ENCODE peak calls at places on chromosomes 11 and 22, in seven cellular contexts. P is A549; T is fibroblast of mammary gland; E is GM12865; X is CD4-positive, alpha-beta T cell; D is heart right ventricle; C is IMR-90. O is an unnamed sample.

GRCh38 chr11:68009391-68010000 is 631 bp upstream of the ALDH3B1 start:
- DNase-seq in P (no peak), T (peak), E (peak), X (no peak), D (no peak), C (peak), O (no peak)

GRCh38 chr11:46038529-46038928 is 82.7 kb downstream of the PHF21A start:
- DNase-seq in P (no peak), T (no peak), E (peak), X (no peak), D (no peak), C (no peak), O (no peak)

GRCh38 chr22:41910599-41911291 is 4.1 kb downstream of the SHISA8 start:
- DNase-seq in P (no peak), T (peak), E (no peak), X (peak), D (peak), C (no peak), O (no peak)

GRCh38 chr11:126268361-126268707 is 361 bp downstream of the SRPRA start:
- DNase-seq in P (peak), T (no peak), E (no peak), X (no peak), D (no peak), C (no peak), O (no peak)

GRCh38 chr11:31022080-31022479 is 347.5 kb downstream of the DCDC1 start:
- DNase-seq in P (no peak), T (no peak), E (no peak), X (no peak), D (no peak), C (no peak), O (no peak)

GRCh38 chr11:61174275-61174674 is 13.0 kb upstream of the VPS37C start:
- DNase-seq in P (no peak), T (no peak), E (no peak), X (no peak), D (no peak), C (no peak), O (no peak)

GRCh38 chr11:45021001-45021400 is 70.3 kb upstream of the TP53I11 start:
- DNase-seq in P (no peak), T (no peak), E (no peak), X (no peak), D (no peak), C (no peak), O (no peak)

GRCh38 chr11:58177409-58178054 is 11.3 kb upstream of the OR9Q2 start:
- DNase-seq in P (no peak), T (no peak), E (no peak), X (no peak), D (no peak), C (no peak), O (no peak)

GRCh38 chr22:24325105-24325757 is 54.6 kb downstream of the SPECC1L start:
- DNase-seq in P (peak), T (peak), E (peak), X (no peak), D (no peak), C (peak), O (peak)

GRCh38 chr11:16000065-16000464 is 356.3 kb downstream of the SOX6 start:
- DNase-seq in P (no peak), T (peak), E (no peak), X (no peak), D (no peak), C (peak), O (no peak)

GRCh38 chr11:86577663-86578636 is 94.5 kb downstream of the ME3 start:
- DNase-seq in P (peak), T (peak), E (no peak), X (no peak), D (peak), C (peak), O (no peak)

GRCh38 chr22:46262449-46263207 is 515 bp downstream of the PKDREJ start:
- DNase-seq in P (no peak), T (peak), E (no peak), X (no peak), D (peak), C (peak), O (no peak)

GRCh38 chr11:122559734-122560382 is 95.7 kb upstream of the UBASH3B start:
- DNase-seq in P (peak), T (peak), E (peak), X (no peak), D (no peak), C (peak), O (no peak)

GRCh38 chr11:1074244-1075221 is at the start of gene MUC2:
- DNase-seq in P (no peak), T (no peak), E (no peak), X (no peak), D (peak), C (no peak), O (no peak)

GRCh38 chr22:44136112-44136511 is 44.6 kb upstream of the PARVG start:
- DNase-seq in P (no peak), T (no peak), E (no peak), X (no peak), D (no peak), C (no peak), O (no peak)

GRCh38 chr11:79950172-79950571 is 509.3 kb upstream of the TENM4 start:
- DNase-seq in P (no peak), T (no peak), E (no peak), X (no peak), D (no peak), C (no peak), O (no peak)

GRCh38 chr11:74739546-74740270 is 8.5 kb upstream of the CHRDL2 start:
- DNase-seq in P (peak), T (peak), E (peak), X (peak), D (no peak), C (peak), O (peak)

GRCh38 chr22:32528316-32528715 is 53.7 kb downstream of the FBXO7 start:
- DNase-seq in P (no peak), T (no peak), E (no peak), X (no peak), D (no peak), C (no peak), O (no peak)

GRCh38 chr11:75492181-75492820 is 33.4 kb downstream of the GDPD5 start:
- DNase-seq in P (no peak), T (no peak), E (peak), X (peak), D (no peak), C (peak), O (peak)

GRCh38 chr11:1733009-1733715 is 17.2 kb downstream of the IFITM10 start:
- DNase-seq in P (no peak), T (no peak), E (no peak), X (no peak), D (no peak), C (no peak), O (no peak)

GRCh38 chr22:47626428-47627390 is 864.3 kb downstream of the TBC1D22A start:
- DNase-seq in P (no peak), T (no peak), E (no peak), X (no peak), D (no peak), C (no peak), O (no peak)

GRCh38 chr11:1693327-1694063 is 3.5 kb upstream of the KRTAP5-6 start:
- DNase-seq in P (peak), T (peak), E (peak), X (peak), D (peak), C (peak), O (peak)

GRCh38 chr11:16817321-16817720 is 78.9 kb downstream of the C11orf58 start:
- DNase-seq in P (no peak), T (no peak), E (no peak), X (no peak), D (no peak), C (no peak), O (no peak)

GRCh38 chr11:70343631-70344030 is 54.7 kb upstream of the CTTN start:
- DNase-seq in P (no peak), T (no peak), E (no peak), X (no peak), D (no peak), C (no peak), O (no peak)

GRCh38 chr22:26734339-26735018 is 77.1 kb downstream of the MIAT start:
- DNase-seq in P (no peak), T (no peak), E (no peak), X (no peak), D (no peak), C (no peak), O (no peak)

GRCh38 chr11:63904743-63905142 is 12.2 kb downstream of the RCOR2 start:
- DNase-seq in P (no peak), T (no peak), E (no peak), X (no peak), D (no peak), C (no peak), O (no peak)

GRCh38 chr11:126233391-126233790 is 21.8 kb downstream of the FAM118B start:
- DNase-seq in P (no peak), T (peak), E (no peak), X (no peak), D (no peak), C (peak), O (no peak)

GRCh38 chr22:39363751-39364484 is 14.1 kb downstream of the SYNGR1 start:
- DNase-seq in P (no peak), T (no peak), E (no peak), X (no peak), D (no peak), C (no peak), O (no peak)

GRCh38 chr22:39967103-39967829 is 7.1 kb downstream of the TMA7B start:
- DNase-seq in P (no peak), T (peak), E (no peak), X (no peak), D (no peak), C (peak), O (no peak)

GRCh38 chr11:118913411-118914125 is 12.2 kb downstream of the BCL9L start:
- DNase-seq in P (no peak), T (no peak), E (no peak), X (peak), D (no peak), C (no peak), O (no peak)

GRCh38 chr11:68052137-68052873 is 13.5 kb downstream of the TCIRG1 start:
- DNase-seq in P (no peak), T (no peak), E (no peak), X (no peak), D (no peak), C (no peak), O (peak)

GRCh38 chr22:39238966-39239510 is 5.7 kb downstream of the PDGFB start:
- DNase-seq in P (no peak), T (no peak), E (no peak), X (no peak), D (no peak), C (no peak), O (no peak)

DNA sequence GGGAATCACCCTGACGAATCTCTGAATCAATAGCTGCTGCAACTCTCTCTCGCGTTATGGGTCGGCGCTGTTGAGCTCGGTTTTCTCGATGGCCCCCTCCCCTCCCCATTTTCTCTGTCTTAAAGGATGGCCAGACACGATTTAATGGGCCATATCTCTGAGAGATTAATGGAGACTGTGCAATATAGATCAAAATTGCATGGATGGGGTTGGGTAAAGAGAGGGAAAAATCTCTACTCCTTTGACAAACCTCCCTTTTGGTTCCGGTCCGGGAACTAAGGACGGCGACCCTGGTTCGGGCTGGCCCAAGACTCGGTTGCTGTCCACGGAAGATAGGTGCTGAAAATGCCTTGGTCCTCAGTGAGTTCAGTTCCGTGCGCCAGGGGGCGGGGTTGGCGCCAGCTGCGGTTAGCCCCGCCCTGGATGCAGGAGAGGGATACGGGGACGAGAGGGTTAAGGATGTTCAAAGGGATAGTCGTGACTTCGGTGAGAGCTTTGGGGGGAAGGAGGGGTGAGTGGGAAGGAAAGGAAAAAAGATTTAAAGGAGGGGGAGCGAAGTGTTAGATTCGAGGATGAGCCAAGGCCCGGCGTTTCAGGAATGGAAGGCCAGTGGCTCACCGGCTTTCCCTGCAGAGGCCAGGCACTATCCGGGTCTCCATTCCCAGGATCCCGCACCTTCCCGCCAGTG is 103.6 kb upstream of the HSD17B12 start:
- DNase-seq in P (peak), T (peak), E (peak), X (no peak), D (peak), C (peak), O (peak)
- TF ChIP-seq CTCF in P (no peak), T (peak), E (peak), X (no peak), D (peak), C (peak), O (peak)

GRCh38 chr22:30292069-30292970 is 3.0 kb upstream of the CASTOR1 start:
- DNase-seq in P (no peak), T (no peak), E (no peak), X (no peak), D (no peak), C (no peak), O (no peak)
- TF ChIP-seq CTCF in P (no peak), T (no peak), E (no peak), X (no peak), D (no peak), C (no peak), O (no peak)

GRCh38 chr11:34585870-34586654 is 34.8 kb upstream of the EHF start:
- DNase-seq in P (peak), T (peak), E (peak), X (no peak), D (no peak), C (peak), O (peak)
- TF ChIP-seq CTCF in P (peak), T (peak), E (peak), X (peak), D (peak), C (peak), O (peak)

GRCh38 chr11:12961615-12962014 is 47.5 kb upstream of the RASSF10 start:
- DNase-seq in P (no peak), T (peak), E (no peak), X (no peak), D (no peak), C (peak), O (no peak)
- TF ChIP-seq CTCF in P (peak), T (peak), E (no peak), X (no peak), D (no peak), C (peak), O (no peak)

GRCh38 chr11:72613450-72613849 is 60.8 kb downstream of the PDE2A start:
- DNase-seq in P (no peak), T (no peak), E (no peak), X (no peak), D (no peak), C (no peak), O (no peak)

GRCh38 chr11:72615329-72615728 is 58.9 kb downstream of the PDE2A start:
- DNase-seq in P (no peak), T (no peak), E (no peak), X (no peak), D (no peak), C (no peak), O (no peak)

GRCh38 chr11:72614381-72614780 is 59.8 kb downstream of the PDE2A start:
- DNase-seq in P (no peak), T (peak), E (no peak), X (no peak), D (no peak), C (no peak), O (no peak)

GRCh38 chr11:72616655-72617054 is 57.6 kb downstream of the PDE2A start:
- DNase-seq in P (no peak), T (no peak), E (no peak), X (no peak), D (no peak), C (no peak), O (no peak)

GRCh38 chr11:72613977-72614376 is 60.2 kb downstream of the PDE2A start:
- DNase-seq in P (no peak), T (no peak), E (peak), X (no peak), D (peak), C (no peak), O (peak)
- TF ChIP-seq CTCF in P (no peak), T (no peak), E (no peak), X (no peak), D (no peak), C (no peak), O (no peak)

DNA sequence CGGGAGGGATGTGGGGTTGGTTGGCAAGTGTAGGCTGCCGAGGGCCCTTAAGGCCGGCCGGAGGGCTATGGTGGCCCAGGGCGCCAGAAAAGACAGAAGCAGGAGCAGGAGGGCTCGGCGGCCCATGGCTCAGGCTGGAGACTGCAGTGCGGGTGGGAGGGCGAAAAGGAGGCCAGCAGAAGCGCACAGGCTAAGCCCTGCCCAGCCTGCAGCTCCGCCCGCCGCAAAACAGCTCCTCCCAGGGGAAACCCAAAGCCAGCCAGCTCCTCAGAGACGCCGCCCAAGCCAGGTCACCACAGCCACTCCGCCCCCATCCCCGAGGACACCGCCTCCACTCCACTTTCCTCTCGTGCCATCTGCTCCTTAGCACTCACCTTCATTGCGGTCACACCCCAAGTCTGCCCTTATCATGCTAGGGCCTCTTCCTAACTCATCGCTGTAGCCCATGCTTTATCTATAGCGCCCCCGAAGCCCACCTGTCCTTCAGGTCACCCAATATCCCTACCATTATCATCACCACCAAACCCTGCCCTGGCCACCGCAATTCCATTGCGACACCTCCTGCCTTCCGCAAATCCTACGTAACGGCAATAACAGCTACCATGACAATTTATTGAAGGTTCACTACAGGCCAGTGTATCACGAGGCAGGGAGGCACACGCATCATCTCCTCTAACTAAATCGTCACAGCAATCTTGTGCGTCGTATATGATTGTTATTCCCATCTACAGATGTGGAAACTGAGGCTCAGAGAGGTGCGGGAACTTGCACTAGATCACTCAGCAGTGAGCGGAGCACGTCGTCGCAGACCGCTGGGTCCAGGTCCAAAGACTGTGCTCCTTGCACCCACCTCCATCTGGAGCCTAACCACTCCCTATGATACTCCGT is at the start of gene PRCP:
- DNase-seq in P (peak), T (peak), E (peak), X (peak), D (peak), C (peak), O (peak)
- TF ChIP-seq CTCF in P (no peak), T (no peak), E (no peak), X (no peak), D (no peak), C (no peak), O (no peak)